ENCODE peak calls at places on chromosome 19, in five cellular contexts. Q, M, E, I and F are unnamed samples.

GRCh38 chr19:34468400-34468799 is 13.2 kb upstream of the WTIP start:
- DNase-seq in Q (no peak), M (no peak), E (no peak), I (no peak), F (no peak)

GRCh38 chr19:46715620-46716012 is 1.3 kb downstream of the PRKD2 start:
- DNase-seq in Q (no peak), M (peak; percentile 25), E (no peak), I (no peak), F (peak; percentile 39)

GRCh38 chr19:34904846-34905527 is 21.7 kb upstream of the ZNF30 start:
- DNase-seq in Q (no peak), M (no peak), E (no peak), I (no peak), F (no peak)

GRCh38 chr19:40254714-40255418 is 28.4 kb upstream of the CCNP start:
- DNase-seq in Q (no peak), M (no peak), E (no peak), I (no peak), F (no peak)

GRCh38 chr19:51546107-51546649 is 14.7 kb upstream of the SIGLEC6 start:
- DNase-seq in Q (no peak), M (no peak), E (no peak), I (no peak), F (no peak)

GRCh38 chr19:51259348-51260245 is 8.7 kb downstream of the SIGLECL1 start:
- DNase-seq in Q (peak; percentile 54), M (peak; percentile 46), E (peak; percentile 17), I (peak; percentile 19), F (peak; percentile 70)

GRCh38 chr19:14487370-14488125 is 8.4 kb downstream of the GIPC1 start:
- DNase-seq in Q (no peak), M (no peak), E (no peak), I (no peak), F (no peak)

GRCh38 chr19:18493440-18494266 is 28.2 kb downstream of the ELL start:
- DNase-seq in Q (no peak), M (no peak), E (no peak), I (no peak), F (no peak)

GRCh38 chr19:38526430-38526829 is 91.3 kb downstream of the MAP4K1 start:
- DNase-seq in Q (no peak), M (no peak), E (no peak), I (no peak), F (no peak)

GRCh38 chr19:35669974-35670373 is 3.7 kb downstream of the UPK1A start:
- DNase-seq in Q (no peak), M (no peak), E (no peak), I (no peak), F (no peak)

GRCh38 chr19:1675633-1676350 is 23.4 kb upstream of the TCF3 start:
- DNase-seq in Q (no peak), M (no peak), E (peak; percentile 75), I (no peak), F (no peak)

GRCh38 chr19:33557720-33558119 is 36.1 kb upstream of the PEPD start:
- DNase-seq in Q (no peak), M (no peak), E (no peak), I (no peak), F (no peak)

GRCh38 chr19:7738023-7738422 is 6.1 kb upstream of the CLEC4G start:
- DNase-seq in Q (no peak), M (no peak), E (no peak), I (no peak), F (no peak)

GRCh38 chr19:46659151-46660007 is 1.6 kb downstream of the DACT3 start:
- DNase-seq in Q (peak; percentile 50), M (no peak), E (peak; percentile 10), I (no peak), F (peak; percentile 27)

GRCh38 chr19:35086455-35086854 is 29.2 kb upstream of the FXYD3 start:
- DNase-seq in Q (no peak), M (no peak), E (no peak), I (no peak), F (no peak)

GRCh38 chr19:34505321-34506025 is 23.9 kb downstream of the WTIP start:
- DNase-seq in Q (no peak), M (no peak), E (no peak), I (no peak), F (no peak)

GRCh38 chr19:31625056-31625455 is 275.8 kb upstream of the TSHZ3 start:
- DNase-seq in Q (no peak), M (no peak), E (no peak), I (no peak), F (no peak)

GRCh38 chr19:7916137-7916907 is 1.7 kb downstream of the TGFBR3L start:
- DNase-seq in Q (no peak), M (no peak), E (no peak), I (no peak), F (peak; percentile 73)

GRCh38 chr19:50556236-50557008 is 11.8 kb downstream of the LRRC4B start:
- DNase-seq in Q (peak; percentile 81), M (peak; percentile 51), E (peak; percentile 75), I (peak; percentile 25), F (peak; percentile 91)

GRCh38 chr19:49335071-49335783 is at the start of gene CD37:
- DNase-seq in Q (no peak), M (no peak), E (no peak), I (no peak), F (peak; percentile 77)

GRCh38 chr19:11331502-11331901 is 8.0 kb downstream of the RAB3D start:
- DNase-seq in Q (no peak), M (no peak), E (no peak), I (no peak), F (no peak)

GRCh38 chr19:46697142-46697960 is 19.6 kb downstream of the PRKD2 start:
- DNase-seq in Q (peak; percentile 82), M (no peak), E (peak; percentile 93), I (peak; percentile 87), F (peak; percentile 48)

GRCh38 chr19:14826006-14826405 is 9.0 kb downstream of the OR7A5 start:
- DNase-seq in Q (no peak), M (peak; percentile 82), E (no peak), I (no peak), F (no peak)

DNA sequence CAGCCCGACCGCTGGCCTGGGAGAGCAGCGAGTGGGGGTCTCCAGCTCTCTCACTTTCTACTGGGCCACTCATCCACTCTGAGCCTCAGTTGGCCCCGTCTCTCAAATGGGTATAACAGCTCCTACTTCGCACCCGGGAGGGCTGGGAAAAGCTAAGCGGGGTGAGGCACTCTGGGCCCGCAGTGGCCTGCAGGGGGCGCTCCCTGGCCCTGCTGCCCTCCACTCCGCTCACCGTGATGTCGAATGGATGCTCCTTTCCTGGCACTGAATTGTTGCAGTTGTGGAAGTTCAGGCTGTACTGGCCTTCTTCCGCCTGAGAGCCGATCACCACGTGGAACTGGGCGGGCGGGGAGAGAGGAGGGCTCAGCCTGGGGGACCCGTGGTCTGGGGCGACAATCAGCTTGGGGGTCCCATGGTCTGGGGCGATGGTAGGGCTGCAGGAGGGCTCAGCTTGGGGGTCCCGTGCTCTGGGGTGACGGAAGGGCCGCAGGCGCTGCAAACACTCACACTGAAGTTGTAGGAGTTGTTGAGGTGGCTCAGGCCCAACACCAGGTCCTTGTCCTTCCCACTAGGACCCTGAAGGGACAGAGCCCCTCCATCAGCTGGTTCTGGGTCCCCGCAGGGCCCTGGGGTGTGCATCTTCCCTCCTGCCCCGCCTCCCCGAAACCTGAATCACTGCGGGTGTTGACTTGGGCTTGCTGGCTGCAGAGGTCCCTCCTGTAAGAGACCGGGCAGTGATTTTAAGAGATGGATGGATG is 3.9 kb downstream of the GPR108 start:
- DNase-seq in Q (no peak), M (no peak), E (no peak), I (no peak), F (no peak)
- TF ChIP-seq CTCF in Q (peak; percentile 19), M (no peak), E (no peak), I (no peak), F (peak; percentile 45)

GRCh38 chr19:12610540-12611360 is at the start of the genes ZNF490 and ZNF791:
- DNase-seq in Q (peak; percentile 98), M (peak; percentile 99), E (peak; percentile 99), I (peak; percentile 99), F (peak; percentile 99)
- TF ChIP-seq CTCF in Q (peak; percentile 12), M (no peak), E (peak; percentile 18), I (no peak), F (no peak)

GRCh38 chr19:3107658-3108057 is 13.5 kb downstream of the GNA11 start:
- DNase-seq in Q (no peak), M (no peak), E (no peak), I (no peak), F (no peak)
- TF ChIP-seq CTCF in Q (no peak), M (no peak), E (no peak), I (no peak), F (no peak)

GRCh38 chr19:29777916-29778315 is 33.9 kb upstream of the CCNE1 start:
- DNase-seq in Q (no peak), M (no peak), E (no peak), I (no peak), F (no peak)

GRCh38 chr19:29781582-29782580 is 29.9 kb upstream of the CCNE1 start:
- DNase-seq in Q (no peak), M (no peak), E (no peak), I (no peak), F (no peak)

GRCh38 chr19:29775575-29775900 is 36.3 kb upstream of the CCNE1 start:
- DNase-seq in Q (no peak), M (no peak), E (peak; percentile 9), I (no peak), F (no peak)

GRCh38 chr19:29783627-29784190 is 28.1 kb upstream of the CCNE1 start:
- DNase-seq in Q (no peak), M (no peak), E (no peak), I (no peak), F (no peak)

DNA sequence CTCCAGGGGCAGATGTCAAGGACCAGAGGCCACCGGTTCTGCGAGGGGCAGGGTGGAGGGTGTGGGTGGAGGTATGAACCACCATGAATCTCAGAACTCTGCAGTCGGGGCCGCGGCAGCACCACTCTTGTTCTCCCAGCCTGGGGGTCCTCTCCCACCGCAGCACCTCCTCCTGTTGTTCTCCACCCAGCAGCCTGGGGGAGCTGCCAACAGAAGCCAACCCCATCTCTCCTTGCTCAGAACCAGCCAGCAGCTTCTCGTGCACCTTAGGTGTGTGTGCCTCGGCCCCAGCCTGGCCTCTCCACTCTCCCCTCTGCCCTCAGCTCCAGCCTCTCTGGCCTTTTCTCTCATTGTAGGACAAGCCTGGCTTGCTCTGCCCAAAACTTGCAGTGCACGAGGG is 31.9 kb upstream of the CCNE1 start:
- DNase-seq in Q (no peak), M (no peak), E (no peak), I (no peak), F (peak; percentile 10)
- TF ChIP-seq CTCF in Q (no peak), M (no peak), E (no peak), I (no peak), F (no peak)